ENCODE peak calls at places on chromosomes 12 and 14, in seven cellular contexts. T is H1, O is mesendoderm, G is IMR-90, A is neuronal stem cell, U is mesenchymal stem cell, Y is trophoblast cell. R is an unnamed sample.

GRCh38 chr12:106581543-106582263 is 1.1 kb upstream of the RFX4 start:
- DNase-seq in G (no peak), T (no peak), Y (no peak), A (peak), O (peak), U (peak), R (peak)

GRCh38 chr12:65269603-65270002 is 8.9 kb upstream of the MSRB3 start:
- DNase-seq in A (no peak), G (no peak), O (no peak), Y (no peak), U (peak), T (no peak), R (no peak)

GRCh38 chr12:90729741-90730140 is 225.2 kb downstream of the CCER1 start:
- DNase-seq in U (peak), A (no peak), O (peak), Y (peak), T (no peak), G (peak), R (no peak)

GRCh38 chr14:105938055-105938863 is 411.9 kb downstream of the TMEM121 start:
- DNase-seq in G (no peak), A (no peak), Y (no peak), U (no peak), T (no peak), O (no peak), R (no peak)

GRCh38 chr12:57735952-57736742 is 2.4 kb downstream of the AGAP2 start:
- DNase-seq in G (peak), U (peak), T (no peak), O (peak), Y (no peak), A (no peak), R (peak)

GRCh38 chr12:92538970-92539749 is 163.6 kb upstream of the PLEKHG7 start:
- DNase-seq in T (no peak), A (no peak), O (no peak), U (peak), G (peak), Y (peak), R (no peak)

GRCh38 chr12:46473634-46474201 is 101.1 kb upstream of the SLC38A2 start:
- DNase-seq in A (no peak), O (peak), T (no peak), G (peak), Y (peak), U (peak), R (no peak)

GRCh38 chr14:35809597-35809996 is 502 bp upstream of the RALGAPA1 start:
- DNase-seq in O (no peak), T (no peak), Y (no peak), U (no peak), G (no peak), A (no peak), R (no peak)

GRCh38 chr12:57893460-57894353 is 47.2 kb upstream of the CTDSP2 start:
- DNase-seq in U (peak), Y (no peak), T (no peak), G (peak), A (no peak), O (peak), R (peak)

GRCh38 chr12:60980558-60980957 is 1279.6 kb upstream of the USP15 start:
- DNase-seq in U (no peak), A (no peak), Y (no peak), G (no peak), O (peak), T (peak), R (no peak)
- H4K8ac ChIP-seq in U (no peak), A (no peak), Y (no peak), G (no peak), O (no peak), T (no peak), R (no peak)

DNA sequence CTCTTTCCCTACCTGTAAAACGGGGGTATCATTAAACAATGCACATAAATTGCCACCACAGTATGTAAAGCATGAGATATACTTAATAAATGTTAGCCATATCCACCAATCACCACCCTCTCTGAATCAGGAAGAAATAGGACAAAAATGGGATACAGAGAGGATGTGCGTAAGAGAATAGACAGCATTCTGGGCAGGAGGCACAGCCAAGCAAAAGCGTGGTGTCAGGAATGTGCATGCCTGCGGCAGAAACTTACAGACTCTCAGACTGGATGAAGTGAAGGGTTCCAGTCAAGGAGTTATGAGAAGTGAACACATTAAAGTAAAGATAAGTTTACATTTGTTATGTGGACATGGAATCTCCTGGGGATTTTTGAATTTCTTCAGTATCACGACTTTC is 121.7 kb upstream of the MDM1 start:
- DNase-seq in A (no peak), O (no peak), T (no peak), U (no peak), Y (no peak), G (no peak), R (no peak)
- H4K8ac ChIP-seq in A (no peak), O (no peak), T (no peak), U (no peak), Y (no peak), G (no peak), R (no peak)

DNA sequence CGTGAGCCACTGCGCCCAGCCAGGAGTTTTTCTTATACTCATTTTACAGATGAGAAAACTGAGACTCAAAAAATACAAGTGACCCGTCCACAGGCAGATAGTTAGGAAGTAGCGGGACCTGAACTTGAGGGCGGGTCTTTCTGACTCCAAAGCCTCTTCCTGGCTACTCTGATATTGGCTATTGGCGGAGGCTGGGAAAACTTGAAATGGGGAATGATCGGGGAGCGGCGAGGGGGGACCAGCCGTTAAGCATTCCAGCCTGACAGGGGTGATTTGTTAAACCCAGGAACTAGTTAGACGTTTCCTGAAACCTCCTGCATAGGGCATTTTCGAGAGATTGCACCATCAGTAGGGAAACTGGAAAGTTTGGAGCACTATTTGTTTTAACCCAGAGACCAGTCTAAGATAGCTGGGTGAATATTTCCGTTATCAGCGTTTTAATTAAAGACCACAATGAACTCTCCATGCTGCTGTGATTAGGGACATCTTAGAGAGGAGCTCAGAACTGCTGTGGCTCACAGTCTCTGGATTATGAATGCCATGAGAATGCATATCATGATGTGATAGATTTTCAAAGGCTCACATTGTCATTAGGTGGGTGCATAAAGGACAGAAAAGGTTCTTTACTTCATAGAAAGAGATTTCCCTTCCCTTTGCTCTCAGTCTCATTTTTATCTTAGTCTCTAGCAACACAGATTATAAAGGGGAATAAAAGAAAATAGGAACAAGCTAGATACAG is 2.5 kb downstream of the NR1H4 start:
- DNase-seq in T (no peak), U (no peak), Y (no peak), G (no peak), A (no peak), O (peak), R (no peak)
- H4K8ac ChIP-seq in T (no peak), U (no peak), Y (no peak), G (no peak), A (no peak), O (peak), R (no peak)

DNA sequence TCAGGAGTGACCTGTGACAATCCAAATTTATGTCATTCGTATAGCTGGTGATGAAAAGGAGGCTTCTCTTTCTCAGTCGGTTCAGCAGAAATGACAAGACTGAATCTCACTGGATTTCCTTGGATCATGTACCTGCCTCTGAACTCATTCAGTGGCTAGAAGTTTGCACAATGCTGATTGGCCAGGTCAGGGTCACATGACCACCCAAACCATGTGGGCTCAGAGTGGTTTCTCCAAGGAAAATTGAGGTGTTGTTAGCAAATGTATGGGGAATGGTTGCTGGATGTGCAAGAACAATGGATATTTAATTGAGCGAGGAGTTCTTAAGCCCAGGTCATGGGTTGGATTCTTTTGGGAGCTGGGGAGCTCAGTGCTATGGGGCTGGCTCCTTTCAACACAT is 227.5 kb downstream of the AACS start:
- DNase-seq in T (no peak), Y (no peak), U (no peak), O (no peak), A (no peak), G (no peak), R (no peak)
- H4K8ac ChIP-seq in T (no peak), Y (no peak), U (no peak), O (no peak), A (no peak), G (no peak), R (no peak)

GRCh38 chr12:77644915-77645605 is 185.6 kb upstream of the NAV3 start:
- DNase-seq in U (no peak), Y (no peak), G (no peak), A (no peak), T (no peak), O (peak), R (no peak)

GRCh38 chr12:77645966-77646598 is 184.6 kb upstream of the NAV3 start:
- DNase-seq in T (no peak), G (no peak), A (peak), Y (no peak), U (no peak), O (peak), R (peak)

GRCh38 chr12:77648716-77649115 is 182.0 kb upstream of the NAV3 start:
- DNase-seq in U (no peak), Y (no peak), O (no peak), A (no peak), G (no peak), T (no peak), R (no peak)
- H4K8ac ChIP-seq in U (no peak), Y (no peak), O (no peak), A (no peak), G (no peak), T (no peak), R (no peak)

GRCh38 chr14:64715628-64716412 is 11.6 kb downstream of the PLEKHG3 start:
- DNase-seq in G (no peak), T (no peak), Y (no peak), U (peak), O (peak), A (no peak), R (peak)
- H4K8ac ChIP-seq in G (no peak), T (no peak), Y (peak), U (peak), O (no peak), A (no peak), R (no peak)

GRCh38 chr12:52243774-52244614 is 11.0 kb downstream of the KRT7 start:
- DNase-seq in Y (peak), A (no peak), U (peak), G (peak), O (no peak), T (no peak), R (no peak)
- H4K8ac ChIP-seq in Y (no peak), A (no peak), U (peak), G (peak), O (no peak), T (no peak), R (no peak)

DNA sequence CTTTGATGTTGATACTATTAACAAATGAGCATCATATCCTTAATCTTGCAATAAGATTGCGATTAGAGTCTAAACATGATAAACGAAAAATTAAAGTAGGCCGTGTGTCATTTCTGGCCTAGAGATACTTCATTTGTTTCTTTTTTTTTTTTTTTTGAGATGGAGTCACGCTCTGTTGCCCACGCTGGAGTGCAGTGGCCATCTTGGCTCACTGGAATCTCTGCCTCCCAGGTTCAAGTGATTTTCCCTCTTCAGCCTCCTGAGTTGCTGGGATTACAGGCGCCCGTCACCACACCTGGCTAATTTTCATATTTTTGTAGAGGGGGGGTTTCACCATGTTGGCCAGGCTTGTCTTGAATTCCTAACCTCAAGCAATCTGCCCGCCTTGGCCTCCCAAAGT is 446.9 kb downstream of the PCNX1 start:
- DNase-seq in O (no peak), Y (no peak), G (no peak), A (no peak), T (no peak), U (no peak), R (no peak)
- H4K8ac ChIP-seq in O (no peak), Y (no peak), G (no peak), A (no peak), T (no peak), U (no peak), R (no peak)

GRCh38 chr12:53074290-53074998 is 4.7 kb downstream of the SPRYD3 start:
- DNase-seq in O (no peak), U (no peak), T (no peak), G (no peak), A (no peak), Y (no peak), R (no peak)

GRCh38 chr12:53076461-53076860 is 2.7 kb downstream of the SPRYD3 start:
- DNase-seq in U (no peak), Y (no peak), A (no peak), G (no peak), T (no peak), O (no peak), R (no peak)

GRCh38 chr12:53073881-53074280 is 5.3 kb downstream of the SPRYD3 start:
- DNase-seq in T (no peak), A (no peak), G (no peak), Y (no peak), U (no peak), O (no peak), R (no peak)

GRCh38 chr12:53077030-53077429 is 2.2 kb downstream of the SPRYD3 start:
- DNase-seq in O (no peak), T (no peak), G (no peak), Y (no peak), A (no peak), U (no peak), R (no peak)

GRCh38 chr12:53074999-53075370 is 4.2 kb downstream of the SPRYD3 start:
- DNase-seq in U (no peak), A (no peak), Y (no peak), O (no peak), G (no peak), T (no peak), R (no peak)
- H4K8ac ChIP-seq in U (no peak), A (no peak), Y (no peak), O (no peak), G (no peak), T (no peak), R (no peak)

GRCh38 chr14:61238611-61239010 is 42.5 kb downstream of the TMEM30B start:
- DNase-seq in G (no peak), O (no peak), Y (no peak), T (no peak), U (no peak), A (no peak), R (no peak)
- H4K8ac ChIP-seq in G (no peak), O (no peak), Y (no peak), T (no peak), U (no peak), A (no peak), R (no peak)

R was measured in H9.